ENCODE peak calls at places on chromosomes 2 and 18, in ten cellular contexts. One of them, this sample, is unnamed.

GRCh38 chr2:142234701-142235100 is 103.9 kb upstream of the LRP1B start:
- DNase-seq in HepG2: no peak
- DNase-seq in IMR-90: no peak
- DNase-seq in H9: no peak
- DNase-seq in GM23248: no peak
- DNase-seq in mammary epithelial cell: no peak
- DNase-seq in PC-3: no peak
- DNase-seq in neural progenitor cell: no peak
- DNase-seq in HCT116: no peak
- DNase-seq in OCI-LY7: no peak
- DNase-seq in this sample: no peak

GRCh38 chr2:54704688-54705605 is 18.5 kb upstream of the EML6 start:
- DNase-seq in PC-3: peak; percentile 84
- DNase-seq in H9: no peak
- DNase-seq in OCI-LY7: peak; percentile 81
- DNase-seq in neural progenitor cell: peak; percentile 56
- DNase-seq in IMR-90: peak; percentile 77
- DNase-seq in HepG2: peak; percentile 76
- DNase-seq in GM23248: peak; percentile 78
- DNase-seq in HCT116: peak; percentile 42
- DNase-seq in mammary epithelial cell: peak; percentile 40
- DNase-seq in this sample: peak; percentile 34

GRCh38 chr18:74511823-74512222 is 15.7 kb downstream of the CNDP2 start:
- DNase-seq in IMR-90: no peak
- DNase-seq in mammary epithelial cell: no peak
- DNase-seq in PC-3: no peak
- DNase-seq in HepG2: no peak
- DNase-seq in HCT116: no peak
- DNase-seq in GM23248: no peak
- DNase-seq in H9: peak; percentile 12
- DNase-seq in OCI-LY7: no peak
- DNase-seq in neural progenitor cell: no peak
- DNase-seq in this sample: no peak

GRCh38 chr18:3380384-3380961 is 69.5 kb upstream of the TGIF1 start:
- DNase-seq in PC-3: peak; percentile 71
- DNase-seq in H9: no peak
- DNase-seq in neural progenitor cell: no peak
- DNase-seq in HepG2: no peak
- DNase-seq in OCI-LY7: no peak
- DNase-seq in mammary epithelial cell: peak; percentile 82
- DNase-seq in GM23248: peak; percentile 58
- DNase-seq in IMR-90: peak; percentile 58
- DNase-seq in HCT116: peak; percentile 24
- DNase-seq in this sample: peak; percentile 36

GRCh38 chr2:216389565-216389964 is 17.3 kb upstream of the MARCHF4 start:
- DNase-seq in mammary epithelial cell: no peak
- DNase-seq in GM23248: peak; percentile 73
- DNase-seq in HepG2: no peak
- DNase-seq in H9: no peak
- DNase-seq in IMR-90: peak; percentile 36
- DNase-seq in OCI-LY7: no peak
- DNase-seq in PC-3: no peak
- DNase-seq in neural progenitor cell: no peak
- DNase-seq in HCT116: no peak
- DNase-seq in this sample: peak; percentile 40

GRCh38 chr2:96145028-96145939 is at the start of gene DUSP2:
- DNase-seq in OCI-LY7: peak; percentile 90
- DNase-seq in HCT116: peak; percentile 57
- DNase-seq in H9: peak; percentile 72
- DNase-seq in neural progenitor cell: peak; percentile 81
- DNase-seq in GM23248: peak; percentile 80
- DNase-seq in PC-3: peak; percentile 60
- DNase-seq in HepG2: no peak
- DNase-seq in mammary epithelial cell: peak; percentile 58
- DNase-seq in IMR-90: peak; percentile 59
- DNase-seq in this sample: peak; percentile 59

GRCh38 chr2:18544171-18544570 is 16.3 kb downstream of the RDH14 start:
- DNase-seq in HCT116: no peak
- DNase-seq in IMR-90: no peak
- DNase-seq in OCI-LY7: no peak
- DNase-seq in PC-3: no peak
- DNase-seq in HepG2: no peak
- DNase-seq in GM23248: peak; percentile 33
- DNase-seq in mammary epithelial cell: no peak
- DNase-seq in H9: no peak
- DNase-seq in neural progenitor cell: no peak
- DNase-seq in this sample: no peak

GRCh38 chr2:226791056-226791486 is 8.5 kb downstream of the IRS1 start:
- DNase-seq in H9: peak; percentile 80
- DNase-seq in IMR-90: peak; percentile 71
- DNase-seq in HepG2: no peak
- DNase-seq in PC-3: no peak
- DNase-seq in OCI-LY7: peak; percentile 88
- DNase-seq in neural progenitor cell: peak; percentile 69
- DNase-seq in mammary epithelial cell: peak; percentile 59
- DNase-seq in HCT116: no peak
- DNase-seq in GM23248: peak; percentile 85
- DNase-seq in this sample: peak; percentile 72

GRCh38 chr2:222214885-222215284 is 83.9 kb downstream of the PAX3 start:
- DNase-seq in mammary epithelial cell: no peak
- DNase-seq in OCI-LY7: no peak
- DNase-seq in H9: no peak
- DNase-seq in PC-3: no peak
- DNase-seq in HCT116: no peak
- DNase-seq in HepG2: no peak
- DNase-seq in IMR-90: no peak
- DNase-seq in GM23248: no peak
- DNase-seq in neural progenitor cell: no peak
- DNase-seq in this sample: no peak
- H3K27ac ChIP-seq in mammary epithelial cell: no peak overlapping the region
- H3K27ac ChIP-seq in OCI-LY7: no peak overlapping the region
- H3K27ac ChIP-seq in H9: no peak overlapping the region
- H3K27ac ChIP-seq in PC-3: no peak overlapping the region
- H3K27ac ChIP-seq in HCT116: no peak overlapping the region
- H3K27ac ChIP-seq in HepG2: no peak overlapping the region
- H3K27ac ChIP-seq in IMR-90: no peak overlapping the region
- H3K27ac ChIP-seq in GM23248: no peak overlapping the region
- H3K27ac ChIP-seq in neural progenitor cell: no peak overlapping the region
- H3K27ac ChIP-seq in this sample: no peak overlapping the region

GRCh38 chr2:105889046-105889445 is 144.3 kb downstream of the NCK2 start:
- DNase-seq in PC-3: no peak
- DNase-seq in mammary epithelial cell: no peak
- DNase-seq in OCI-LY7: no peak
- DNase-seq in GM23248: no peak
- DNase-seq in HepG2: no peak
- DNase-seq in IMR-90: no peak
- DNase-seq in neural progenitor cell: no peak
- DNase-seq in H9: no peak
- DNase-seq in HCT116: no peak
- DNase-seq in this sample: no peak

GRCh38 chr2:105890856-105891255 is 146.1 kb downstream of the NCK2 start:
- DNase-seq in IMR-90: no peak
- DNase-seq in GM23248: no peak
- DNase-seq in neural progenitor cell: peak; percentile 45
- DNase-seq in H9: no peak
- DNase-seq in OCI-LY7: no peak
- DNase-seq in mammary epithelial cell: no peak
- DNase-seq in HCT116: no peak
- DNase-seq in PC-3: no peak
- DNase-seq in HepG2: no peak
- DNase-seq in this sample: no peak

GRCh38 chr2:105887246-105887645 is 142.5 kb downstream of the NCK2 start:
- DNase-seq in H9: no peak
- DNase-seq in HepG2: no peak
- DNase-seq in GM23248: no peak
- DNase-seq in HCT116: no peak
- DNase-seq in PC-3: no peak
- DNase-seq in neural progenitor cell: no peak
- DNase-seq in IMR-90: peak; percentile 30
- DNase-seq in mammary epithelial cell: no peak
- DNase-seq in OCI-LY7: no peak
- DNase-seq in this sample: peak; percentile 57

GRCh38 chr2:105886680-105887079 is 142.0 kb downstream of the NCK2 start:
- DNase-seq in HepG2: no peak
- DNase-seq in IMR-90: no peak
- DNase-seq in H9: no peak
- DNase-seq in mammary epithelial cell: no peak
- DNase-seq in neural progenitor cell: no peak
- DNase-seq in GM23248: no peak
- DNase-seq in OCI-LY7: no peak
- DNase-seq in HCT116: no peak
- DNase-seq in PC-3: no peak
- DNase-seq in this sample: no peak

DNA sequence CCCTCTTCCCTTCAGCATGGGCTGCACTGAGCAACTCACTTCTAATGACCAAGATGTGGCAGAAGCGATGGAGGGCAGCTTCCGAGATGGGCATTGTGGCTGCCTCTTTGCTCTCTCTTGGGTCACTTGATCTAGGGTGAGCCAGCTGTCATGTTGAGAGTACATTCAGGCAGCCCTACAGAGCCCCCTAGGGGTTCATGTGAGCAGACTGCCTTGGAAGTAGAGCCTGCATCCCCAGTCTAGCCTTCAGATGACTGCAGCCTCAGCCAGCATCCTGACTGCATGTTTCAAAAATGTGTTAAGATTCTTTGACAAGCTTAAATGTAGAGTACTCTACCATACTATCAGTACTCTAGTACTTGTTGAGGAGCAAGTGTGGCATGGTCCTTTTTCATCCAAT is 143.9 kb downstream of the NCK2 start:
- DNase-seq in HCT116: peak; percentile 7
- DNase-seq in HepG2: peak; percentile 58
- DNase-seq in PC-3: peak; percentile 24
- DNase-seq in mammary epithelial cell: no peak
- DNase-seq in H9: no peak
- DNase-seq in IMR-90: no peak
- DNase-seq in OCI-LY7: peak; percentile 48
- DNase-seq in neural progenitor cell: no peak
- DNase-seq in GM23248: peak; percentile 9
- DNase-seq in this sample: no peak
- H4K20me1 ChIP-seq in HCT116: no peaks in the 10 kb centered on the region
- H4K20me1 ChIP-seq in HepG2: no peaks in the 10 kb centered on the region
- H4K20me1 ChIP-seq in PC-3: no peaks in the 10 kb centered on the region
- H4K20me1 ChIP-seq in mammary epithelial cell: no peaks in the 10 kb centered on the region
- H4K20me1 ChIP-seq in H9: peaks cover 3% of the 10 kb centered on the region
- H4K20me1 ChIP-seq in IMR-90: peaks cover 6% of the 10 kb centered on the region
- H4K20me1 ChIP-seq in OCI-LY7: no peaks in the 10 kb centered on the region
- H4K20me1 ChIP-seq in neural progenitor cell: peaks cover 31% of the 10 kb centered on the region
- H4K20me1 ChIP-seq in GM23248: no peaks in the 10 kb centered on the region
- H4K20me1 ChIP-seq in this sample: peaks cover 70% of the 10 kb centered on the region

GRCh38 chr2:232132179-232132578 is 170.7 kb downstream of the DIS3L2 start:
- DNase-seq in OCI-LY7: no peak
- DNase-seq in GM23248: no peak
- DNase-seq in HepG2: no peak
- DNase-seq in mammary epithelial cell: no peak
- DNase-seq in neural progenitor cell: no peak
- DNase-seq in HCT116: no peak
- DNase-seq in IMR-90: no peak
- DNase-seq in PC-3: peak; percentile 27
- DNase-seq in H9: no peak
- DNase-seq in this sample: no peak

GRCh38 chr2:232133078-232133477 is 171.6 kb downstream of the DIS3L2 start:
- DNase-seq in neural progenitor cell: peak; percentile 13
- DNase-seq in HepG2: peak; percentile 13
- DNase-seq in H9: no peak
- DNase-seq in mammary epithelial cell: peak; percentile 22
- DNase-seq in HCT116: no peak
- DNase-seq in GM23248: peak; percentile 22
- DNase-seq in OCI-LY7: no peak
- DNase-seq in PC-3: no peak
- DNase-seq in IMR-90: no peak
- DNase-seq in this sample: no peak

GRCh38 chr2:232137748-232138147 is 176.2 kb downstream of the DIS3L2 start:
- DNase-seq in OCI-LY7: peak; percentile 79
- DNase-seq in mammary epithelial cell: no peak
- DNase-seq in PC-3: no peak
- DNase-seq in HCT116: no peak
- DNase-seq in GM23248: no peak
- DNase-seq in neural progenitor cell: no peak
- DNase-seq in HepG2: no peak
- DNase-seq in IMR-90: no peak
- DNase-seq in H9: no peak
- DNase-seq in this sample: no peak

GRCh38 chr2:232137346-232137745 is 175.8 kb downstream of the DIS3L2 start:
- DNase-seq in neural progenitor cell: no peak
- DNase-seq in IMR-90: peak; percentile 80
- DNase-seq in HCT116: no peak
- DNase-seq in HepG2: no peak
- DNase-seq in GM23248: peak; percentile 59
- DNase-seq in PC-3: peak; percentile 67
- DNase-seq in OCI-LY7: no peak
- DNase-seq in mammary epithelial cell: no peak
- DNase-seq in H9: no peak
- DNase-seq in this sample: no peak

DNA sequence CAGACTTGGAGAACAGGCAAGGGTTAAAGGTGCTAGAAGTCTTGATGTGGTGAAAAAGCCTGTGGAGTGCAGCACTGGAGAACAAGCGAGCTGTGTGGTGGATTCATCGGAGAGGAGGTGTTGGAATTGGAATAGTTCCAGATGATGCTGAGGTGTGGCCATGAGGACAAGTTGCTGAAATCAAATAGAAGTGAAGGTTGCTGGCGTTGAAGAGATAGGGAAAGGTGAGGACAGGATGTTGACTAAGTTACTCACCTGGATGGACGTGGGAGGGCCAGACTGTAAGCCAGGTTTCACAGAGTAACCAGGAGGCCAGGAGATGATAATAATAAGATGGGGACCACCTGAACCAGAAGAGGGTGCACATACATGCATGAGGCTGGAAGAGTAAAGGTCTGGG is 173.4 kb downstream of the DIS3L2 start:
- DNase-seq in HCT116: no peak
- DNase-seq in H9: no peak
- DNase-seq in GM23248: no peak
- DNase-seq in IMR-90: no peak
- DNase-seq in PC-3: peak; percentile 64
- DNase-seq in OCI-LY7: no peak
- DNase-seq in mammary epithelial cell: peak; percentile 7
- DNase-seq in HepG2: no peak
- DNase-seq in neural progenitor cell: no peak
- DNase-seq in this sample: no peak
- H3K27ac ChIP-seq in HCT116: no peak overlapping the region
- H3K27ac ChIP-seq in H9: no peak overlapping the region
- H3K27ac ChIP-seq in GM23248: no peak overlapping the region
- H3K27ac ChIP-seq in IMR-90: no peak overlapping the region
- H3K27ac ChIP-seq in PC-3: peak overlapping the region; percentile 95
- H3K27ac ChIP-seq in OCI-LY7: no peak overlapping the region
- H3K27ac ChIP-seq in mammary epithelial cell: no peak overlapping the region
- H3K27ac ChIP-seq in HepG2: no peak overlapping the region
- H3K27ac ChIP-seq in neural progenitor cell: no peak overlapping the region
- H3K27ac ChIP-seq in this sample: no peak overlapping the region

GRCh38 chr2:25335204-25335603 is 6.5 kb downstream of the DNMT3A start:
- DNase-seq in PC-3: no peak
- DNase-seq in neural progenitor cell: no peak
- DNase-seq in GM23248: no peak
- DNase-seq in HepG2: no peak
- DNase-seq in OCI-LY7: no peak
- DNase-seq in mammary epithelial cell: no peak
- DNase-seq in H9: no peak
- DNase-seq in IMR-90: no peak
- DNase-seq in HCT116: no peak
- DNase-seq in this sample: no peak

GRCh38 chr2:25335971-25336370 is 5.8 kb downstream of the DNMT3A start:
- DNase-seq in PC-3: no peak
- DNase-seq in mammary epithelial cell: no peak
- DNase-seq in GM23248: no peak
- DNase-seq in HCT116: no peak
- DNase-seq in OCI-LY7: no peak
- DNase-seq in IMR-90: no peak
- DNase-seq in H9: no peak
- DNase-seq in neural progenitor cell: no peak
- DNase-seq in HepG2: no peak
- DNase-seq in this sample: no peak

GRCh38 chr2:25332571-25332970 is 9.2 kb downstream of the DNMT3A start:
- DNase-seq in HepG2: no peak
- DNase-seq in IMR-90: no peak
- DNase-seq in GM23248: no peak
- DNase-seq in mammary epithelial cell: no peak
- DNase-seq in PC-3: no peak
- DNase-seq in HCT116: no peak
- DNase-seq in neural progenitor cell: no peak
- DNase-seq in H9: no peak
- DNase-seq in OCI-LY7: no peak
- DNase-seq in this sample: no peak

GRCh38 chr2:25333981-25334380 is 7.7 kb downstream of the DNMT3A start:
- DNase-seq in IMR-90: no peak
- DNase-seq in GM23248: no peak
- DNase-seq in mammary epithelial cell: no peak
- DNase-seq in H9: no peak
- DNase-seq in HepG2: no peak
- DNase-seq in PC-3: no peak
- DNase-seq in OCI-LY7: peak; percentile 31
- DNase-seq in HCT116: no peak
- DNase-seq in neural progenitor cell: no peak
- DNase-seq in this sample: no peak

DNA sequence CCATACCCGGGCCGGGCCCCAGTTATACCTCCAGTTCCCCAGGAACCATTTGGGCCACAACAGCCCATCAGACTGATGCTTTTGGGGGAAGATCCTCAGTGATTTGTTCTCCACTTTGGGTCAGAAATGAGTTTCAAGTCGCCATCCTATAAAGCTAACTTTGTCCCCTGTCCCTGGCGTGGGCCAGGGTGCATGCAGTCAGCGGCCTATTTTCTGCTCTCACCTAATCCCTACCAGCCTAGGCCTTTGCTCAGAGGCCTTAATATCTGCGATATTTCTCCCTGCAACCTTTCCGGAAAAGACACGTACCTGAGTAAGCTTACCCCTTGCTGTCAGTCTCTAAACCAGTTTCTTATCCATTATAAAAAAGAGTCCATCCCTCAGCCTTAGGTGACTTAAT is 7.2 kb downstream of the DNMT3A start:
- DNase-seq in PC-3: no peak
- DNase-seq in GM23248: no peak
- DNase-seq in HCT116: no peak
- DNase-seq in IMR-90: no peak
- DNase-seq in H9: no peak
- DNase-seq in neural progenitor cell: no peak
- DNase-seq in mammary epithelial cell: no peak
- DNase-seq in HepG2: no peak
- DNase-seq in OCI-LY7: no peak
- DNase-seq in this sample: no peak
- H4K20me1 ChIP-seq in PC-3: no peaks in the 10 kb centered on the region
- H4K20me1 ChIP-seq in GM23248: no peaks in the 10 kb centered on the region
- H4K20me1 ChIP-seq in HCT116: no peaks in the 10 kb centered on the region
- H4K20me1 ChIP-seq in IMR-90: peaks cover 76% of the 10 kb centered on the region
- H4K20me1 ChIP-seq in H9: no peaks in the 10 kb centered on the region
- H4K20me1 ChIP-seq in neural progenitor cell: peaks cover 17% of the 10 kb centered on the region
- H4K20me1 ChIP-seq in mammary epithelial cell: no peaks in the 10 kb centered on the region
- H4K20me1 ChIP-seq in HepG2: no peaks in the 10 kb centered on the region
- H4K20me1 ChIP-seq in OCI-LY7: no peaks in the 10 kb centered on the region
- H4K20me1 ChIP-seq in this sample: peaks cover 97% of the 10 kb centered on the region